ENCODE peak calls at places on chromosomes 16 and 17, in eight cellular contexts. I is GM23338; E is AG09309; T is tibial artery; U is neural progenitor cell; B is AG10803; X is CD8-positive, alpha-beta T cell; J is uterus. R is an unnamed sample.

GRCh38 chr16:86517652-86518258 is 7.4 kb downstream of the FOXF1 start:
- DNase-seq in X (no peak), B (peak), T (peak), I (peak), J (peak), E (no peak), U (peak), R (no peak)

GRCh38 chr16:80671281-80671849 is 130.6 kb downstream of the DYNLRB2 start:
- DNase-seq in T (no peak), B (no peak), E (no peak), I (peak), X (no peak), J (no peak), U (no peak), R (no peak)

GRCh38 chr16:11127610-11128195 is 128.3 kb downstream of the SOCS1 start:
- DNase-seq in E (no peak), T (no peak), U (no peak), B (no peak), J (no peak), I (no peak), X (no peak), R (no peak)

GRCh38 chr17:75642221-75643032 is 9.2 kb downstream of the SMIM5 start:
- DNase-seq in B (no peak), X (no peak), I (no peak), J (no peak), T (no peak), U (no peak), E (no peak), R (no peak)

GRCh38 chr17:71528210-71528609 is 592.6 kb upstream of the SOX9 start:
- DNase-seq in B (no peak), E (no peak), X (no peak), T (no peak), J (no peak), U (no peak), I (no peak), R (no peak)

GRCh38 chr17:68381076-68381900 is 76.0 kb downstream of the WIPI1 start:
- DNase-seq in U (no peak), J (peak), B (peak), T (no peak), X (no peak), E (peak), I (no peak), R (no peak)

GRCh38 chr17:74117999-74118421 is 85.5 kb upstream of the RPL38 start:
- DNase-seq in U (peak), I (peak), E (no peak), B (no peak), X (no peak), T (no peak), J (no peak), R (no peak)

GRCh38 chr16:21990381-21990944 is 10.5 kb downstream of the PDZD9 start:
- DNase-seq in J (no peak), X (no peak), T (no peak), I (no peak), B (no peak), E (no peak), U (no peak), R (no peak)

GRCh38 chr16:89096768-89097527 is 3.3 kb downstream of the ACSF3 start:
- DNase-seq in E (no peak), J (no peak), B (no peak), I (no peak), T (no peak), U (no peak), X (peak), R (peak)

GRCh38 chr17:82772026-82772425 is 20.2 kb downstream of the TBCD start:
- DNase-seq in T (no peak), J (no peak), X (no peak), I (no peak), E (peak), B (peak), U (no peak), R (no peak)

GRCh38 chr17:78469443-78469842 is 91.0 kb downstream of the PGS1 start:
- DNase-seq in U (no peak), I (no peak), J (no peak), X (no peak), T (no peak), B (no peak), E (no peak), R (no peak)

GRCh38 chr17:72467841-72468653 is 347.2 kb downstream of the SOX9 start:
- DNase-seq in B (peak), I (peak), X (no peak), J (no peak), E (peak), U (peak), T (no peak), R (no peak)

GRCh38 chr16:81237282-81237681 is 1.2 kb upstream of the BCO1 start:
- DNase-seq in I (no peak), E (no peak), U (no peak), X (no peak), T (no peak), B (peak), J (peak), R (no peak)

GRCh38 chr17:42411321-42411820 is 11.7 kb downstream of the CAVIN1 start:
- DNase-seq in E (no peak), U (no peak), B (no peak), J (no peak), X (no peak), I (no peak), T (peak), R (no peak)

GRCh38 chr17:78484300-78485159 is 92.7 kb downstream of the DNAH17 start:
- DNase-seq in X (peak), B (peak), J (no peak), U (peak), T (no peak), E (no peak), I (peak), R (peak)

GRCh38 chr17:57455063-57455914 is 199.0 kb downstream of the MSI2 start:
- DNase-seq in T (no peak), B (peak), I (no peak), U (no peak), E (no peak), J (no peak), X (peak), R (peak)

GRCh38 chr17:63029520-63029919 is 63.5 kb downstream of the TANC2 start:
- DNase-seq in U (no peak), E (peak), I (no peak), T (no peak), X (no peak), J (no peak), B (peak), R (no peak)

GRCh38 chr16:69112285-69113129 is 7.1 kb downstream of the HAS3 start:
- DNase-seq in U (peak), B (peak), T (no peak), E (no peak), I (peak), X (no peak), J (no peak), R (no peak)

GRCh38 chr17:2485543-2485942 is 26.1 kb downstream of the METTL16 start:
- DNase-seq in T (no peak), J (no peak), E (no peak), I (no peak), U (no peak), B (peak), X (no peak), R (no peak)

GRCh38 chr17:63450551-63450950 is 4.4 kb upstream of the CYB561 start:
- DNase-seq in J (no peak), E (no peak), X (no peak), B (no peak), I (no peak), T (no peak), U (no peak), R (no peak)

GRCh38 chr16:75576384-75576811 is 10.2 kb downstream of the GABARAPL2 start:
- DNase-seq in E (no peak), I (no peak), T (no peak), J (no peak), U (no peak), X (no peak), B (no peak), R (no peak)

GRCh38 chr17:72115789-72116520 is 4.9 kb upstream of the SOX9 start:
- DNase-seq in X (no peak), T (no peak), B (no peak), I (peak), U (peak), J (no peak), E (no peak), R (no peak)

GRCh38 chr16:89289428-89290395 is 72.2 kb downstream of the ZNF778 start:
- DNase-seq in T (peak), B (peak), I (peak), U (peak), J (peak), E (no peak), X (peak), R (peak)

GRCh38 chr16:15739940-15740339 is 89.9 kb downstream of the NDE1 start:
- DNase-seq in X (no peak), B (no peak), E (no peak), I (no peak), T (no peak), U (no peak), J (no peak), R (no peak)

GRCh38 chr17:17208013-17208412 is 1.9 kb upstream of the PLD6 start:
- DNase-seq in E (no peak), B (no peak), T (no peak), I (no peak), X (no peak), J (no peak), U (no peak), R (peak)

GRCh38 chr16:83932955-83933673 is 19.9 kb upstream of the OSGIN1 start:
- DNase-seq in B (peak), X (no peak), J (no peak), I (no peak), E (no peak), U (no peak), T (no peak), R (no peak)

GRCh38 chr16:30786115-30786935 is 680 bp downstream of the ZNF629 start:
- DNase-seq in X (no peak), U (peak), T (no peak), E (no peak), B (peak), I (peak), J (peak), R (no peak)

DNA sequence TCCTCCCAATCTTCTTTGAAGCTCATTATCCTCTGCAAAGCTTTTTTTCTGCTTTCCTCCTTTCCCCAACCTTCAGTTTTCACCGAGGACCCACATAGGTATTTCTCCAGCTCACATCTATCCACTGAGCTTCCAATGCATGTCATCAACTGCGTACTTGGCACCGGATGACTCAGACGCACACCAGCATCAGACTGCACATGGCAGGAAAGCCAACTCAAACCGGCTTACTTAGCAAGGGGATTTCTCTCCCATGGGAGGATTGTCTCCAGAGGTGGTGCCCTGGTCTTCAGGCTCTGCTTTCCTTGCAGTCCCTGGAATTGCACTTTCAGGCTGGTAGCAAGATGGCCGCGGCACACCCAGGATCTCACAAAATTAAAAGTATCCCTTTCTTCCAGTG is 1.7 kb upstream of the AKTIP start:
- DNase-seq in J (no peak), X (no peak), T (no peak), E (no peak), B (peak), U (no peak), I (no peak), R (no peak)
- H3K4me3 ChIP-seq in J (no peak), X (peak), T (peak), E (no peak), B (no peak), U (no peak), I (peak), R (peak)

DNA sequence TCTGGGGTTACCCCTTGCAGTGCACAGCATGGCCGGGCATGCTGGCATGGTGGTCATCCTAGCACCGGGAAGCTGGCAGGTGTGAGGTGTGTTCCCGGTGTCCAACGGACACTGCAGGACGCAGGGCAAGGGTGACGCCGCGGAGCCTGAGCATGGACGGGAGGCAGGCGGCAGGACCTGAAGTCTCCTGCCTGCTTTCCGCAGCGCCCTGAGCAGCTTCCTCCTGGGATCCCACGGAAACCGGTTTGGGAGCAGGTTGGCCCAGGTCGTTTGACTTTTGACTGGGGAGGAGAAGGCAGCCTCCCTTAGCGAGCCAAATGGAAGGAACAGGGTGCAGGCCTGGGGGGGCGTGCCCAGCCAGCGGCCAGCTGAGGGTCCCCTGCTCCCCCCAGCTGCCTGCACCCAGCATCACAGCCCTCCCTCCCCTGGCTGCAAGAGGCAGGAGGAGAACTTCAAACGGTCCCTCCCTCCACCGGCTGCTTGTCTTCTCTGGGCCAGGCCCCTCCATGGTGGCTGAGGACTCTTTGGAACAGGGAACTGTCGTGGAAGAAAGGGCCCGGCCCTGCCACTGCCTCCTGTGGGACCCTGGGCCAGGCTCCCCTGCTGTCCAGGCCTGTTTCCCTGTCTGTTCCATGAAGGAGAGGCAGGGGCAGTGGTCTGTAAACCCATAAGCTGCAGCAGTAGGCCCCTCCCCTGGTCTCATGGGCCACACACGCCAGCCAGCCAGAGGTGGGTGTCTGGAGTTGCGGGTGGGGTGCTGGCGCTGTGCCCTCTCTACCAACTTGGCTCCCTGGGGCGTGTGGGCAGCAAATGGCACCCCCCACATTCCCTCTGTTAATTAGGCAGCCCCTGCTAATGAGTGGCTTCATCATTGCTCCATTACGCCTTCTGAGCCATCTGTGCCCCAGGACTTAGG is 7.9 kb upstream of the ADGRG1 start:
- DNase-seq in J (peak), X (no peak), B (no peak), U (no peak), E (no peak), T (no peak), I (peak), R (no peak)
- H3K4me3 ChIP-seq in J (no peak), X (no peak), B (no peak), U (no peak), E (no peak), T (no peak), I (no peak), R (no peak)

GRCh38 chr17:81428121-81428515 is 32.9 kb downstream of the BAHCC1 start:
- DNase-seq in E (no peak), T (no peak), I (no peak), X (no peak), J (no peak), B (peak), U (no peak), R (no peak)

GRCh38 chr17:81429353-81429774 is 34.1 kb downstream of the BAHCC1 start:
- DNase-seq in J (peak), X (no peak), I (no peak), U (no peak), T (peak), B (peak), E (no peak), R (no peak)

GRCh38 chr17:81428945-81429344 is 33.7 kb downstream of the BAHCC1 start:
- DNase-seq in X (no peak), U (no peak), J (no peak), B (no peak), E (no peak), T (no peak), I (no peak), R (no peak)

GRCh38 chr17:81427446-81428120 is 32.3 kb downstream of the BAHCC1 start:
- DNase-seq in T (no peak), B (no peak), X (no peak), J (no peak), I (no peak), U (peak), E (no peak), R (no peak)

GRCh38 chr17:81428521-81428920 is 33.3 kb downstream of the BAHCC1 start:
- DNase-seq in J (no peak), E (no peak), U (no peak), B (no peak), I (no peak), X (no peak), T (no peak), R (no peak)
- H3K4me3 ChIP-seq in J (no peak), E (no peak), U (no peak), B (no peak), I (no peak), X (no peak), T (no peak), R (no peak)

GRCh38 chr17:4261452-4261851 is 2.3 kb downstream of the ANKFY1 start:
- DNase-seq in J (no peak), I (no peak), B (no peak), X (no peak), T (no peak), U (no peak), E (no peak), R (no peak)
- H3K4me3 ChIP-seq in J (no peak), I (no peak), B (no peak), X (no peak), T (no peak), U (peak), E (no peak), R (no peak)

GRCh38 chr17:18860161-18860972 is 2.4 kb downstream of the PRPSAP2 start:
- DNase-seq in X (no peak), T (no peak), U (no peak), J (no peak), B (no peak), E (no peak), I (no peak), R (peak)

GRCh38 chr17:18857864-18858566 is at the start of gene PRPSAP2:
- DNase-seq in X (peak), T (peak), B (peak), E (peak), J (peak), I (peak), U (peak), R (peak)

GRCh38 chr17:18862011-18862410 is 4.1 kb downstream of the PRPSAP2 start:
- DNase-seq in I (no peak), J (no peak), B (no peak), T (no peak), E (no peak), X (no peak), U (no peak), R (no peak)

GRCh38 chr17:18858567-18859245 is 775 bp downstream of the PRPSAP2 start:
- DNase-seq in I (no peak), J (no peak), E (no peak), B (no peak), X (no peak), T (no peak), U (no peak), R (no peak)

DNA sequence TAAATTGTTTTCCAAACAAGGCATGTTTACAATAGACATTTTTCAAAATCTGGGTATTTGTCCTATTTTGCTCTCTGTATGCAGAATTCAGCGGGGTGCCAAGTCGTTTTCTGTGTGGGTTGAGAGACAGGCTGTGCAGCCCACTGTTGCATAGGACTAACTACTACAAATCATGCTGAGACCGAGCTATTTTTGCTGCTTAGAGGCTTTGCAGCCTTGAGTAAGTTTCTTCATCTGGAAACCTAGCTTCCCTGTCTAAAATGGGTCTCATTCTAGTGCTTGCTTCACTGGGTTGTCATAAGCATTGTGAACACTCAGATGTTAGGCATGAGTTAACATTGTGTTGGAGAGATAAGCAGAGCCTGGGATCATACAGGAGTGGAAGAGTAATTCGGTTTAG is 1.3 kb downstream of the PRPSAP2 start:
- DNase-seq in B (peak), E (peak), I (no peak), T (no peak), J (no peak), U (peak), X (no peak), R (no peak)
- H3K4me3 ChIP-seq in B (peak), E (peak), I (peak), T (peak), J (peak), U (peak), X (no peak), R (peak)

R was measured in CD4-positive, CD25-positive, alpha-beta regulatory T cell.